ENCODE peak calls at places on chromosome 4, in eight cellular contexts. One of them, this sample, is unnamed.

GRCh38 chr4:30757357-30757756 is 37.2 kb downstream of the PCDH7 start:
- DNase-seq in fibroblast of mammary gland: peak
- DNase-seq in astrocyte of the spinal cord: peak
- DNase-seq in CD8-positive, alpha-beta memory T cell: no peak
- DNase-seq in ureter: no peak
- DNase-seq in effector memory CD8-positive, alpha-beta T cell: no peak
- DNase-seq in COR-L47: no peak
- DNase-seq in tibial artery: no peak
- DNase-seq in this sample: peak

GRCh38 chr4:4555916-4556315 is 14.1 kb upstream of the STX18 start:
- DNase-seq in fibroblast of mammary gland: peak
- DNase-seq in astrocyte of the spinal cord: peak
- DNase-seq in CD8-positive, alpha-beta memory T cell: no peak
- DNase-seq in ureter: no peak
- DNase-seq in effector memory CD8-positive, alpha-beta T cell: no peak
- DNase-seq in COR-L47: no peak
- DNase-seq in tibial artery: no peak
- DNase-seq in this sample: peak

GRCh38 chr4:100839712-100840111 is 321.9 kb upstream of the EMCN start:
- DNase-seq in fibroblast of mammary gland: no peak
- DNase-seq in astrocyte of the spinal cord: no peak
- DNase-seq in CD8-positive, alpha-beta memory T cell: no peak
- DNase-seq in ureter: no peak
- DNase-seq in effector memory CD8-positive, alpha-beta T cell: no peak
- DNase-seq in COR-L47: no peak
- DNase-seq in tibial artery: no peak
- DNase-seq in this sample: no peak

GRCh38 chr4:15665738-15666365 is 10.7 kb upstream of the FBXL5 start:
- DNase-seq in fibroblast of mammary gland: no peak
- DNase-seq in astrocyte of the spinal cord: no peak
- DNase-seq in CD8-positive, alpha-beta memory T cell: no peak
- DNase-seq in ureter: no peak
- DNase-seq in effector memory CD8-positive, alpha-beta T cell: no peak
- DNase-seq in COR-L47: no peak
- DNase-seq in tibial artery: no peak
- DNase-seq in this sample: no peak

GRCh38 chr4:147548251-147548650 is 67.4 kb downstream of the EDNRA start:
- DNase-seq in fibroblast of mammary gland: peak
- DNase-seq in astrocyte of the spinal cord: no peak
- DNase-seq in CD8-positive, alpha-beta memory T cell: no peak
- DNase-seq in ureter: no peak
- DNase-seq in effector memory CD8-positive, alpha-beta T cell: no peak
- DNase-seq in COR-L47: no peak
- DNase-seq in tibial artery: no peak
- DNase-seq in this sample: no peak

GRCh38 chr4:113969935-113970334 is 9.5 kb downstream of the ARSJ start:
- DNase-seq in fibroblast of mammary gland: peak
- DNase-seq in astrocyte of the spinal cord: no peak
- DNase-seq in CD8-positive, alpha-beta memory T cell: no peak
- DNase-seq in ureter: no peak
- DNase-seq in effector memory CD8-positive, alpha-beta T cell: no peak
- DNase-seq in COR-L47: no peak
- DNase-seq in tibial artery: no peak
- DNase-seq in this sample: no peak

GRCh38 chr4:188435381-188435780 is 296.1 kb downstream of the TRIML1 start:
- DNase-seq in fibroblast of mammary gland: peak
- DNase-seq in astrocyte of the spinal cord: no peak
- DNase-seq in CD8-positive, alpha-beta memory T cell: no peak
- DNase-seq in ureter: no peak
- DNase-seq in effector memory CD8-positive, alpha-beta T cell: no peak
- DNase-seq in COR-L47: no peak
- DNase-seq in tibial artery: no peak
- DNase-seq in this sample: no peak

GRCh38 chr4:86959588-86960500 is 25.0 kb downstream of the AFF1 start:
- DNase-seq in fibroblast of mammary gland: no peak
- DNase-seq in astrocyte of the spinal cord: no peak
- DNase-seq in CD8-positive, alpha-beta memory T cell: no peak
- DNase-seq in ureter: no peak
- DNase-seq in effector memory CD8-positive, alpha-beta T cell: no peak
- DNase-seq in COR-L47: no peak
- DNase-seq in tibial artery: no peak
- DNase-seq in this sample: no peak

GRCh38 chr4:121182296-121182695 is 18.2 kb upstream of the TNIP3 start:
- DNase-seq in fibroblast of mammary gland: no peak
- DNase-seq in astrocyte of the spinal cord: peak
- DNase-seq in CD8-positive, alpha-beta memory T cell: no peak
- DNase-seq in ureter: no peak
- DNase-seq in effector memory CD8-positive, alpha-beta T cell: peak
- DNase-seq in COR-L47: no peak
- DNase-seq in tibial artery: no peak
- DNase-seq in this sample: peak

GRCh38 chr4:18975916-18976610 is 954.5 kb upstream of the LCORL start:
- DNase-seq in fibroblast of mammary gland: no peak
- DNase-seq in astrocyte of the spinal cord: no peak
- DNase-seq in CD8-positive, alpha-beta memory T cell: no peak
- DNase-seq in ureter: no peak
- DNase-seq in effector memory CD8-positive, alpha-beta T cell: no peak
- DNase-seq in COR-L47: no peak
- DNase-seq in tibial artery: no peak
- DNase-seq in this sample: no peak

GRCh38 chr4:73451404-73451803 is 15.4 kb downstream of the AFP start:
- DNase-seq in fibroblast of mammary gland: peak
- DNase-seq in astrocyte of the spinal cord: peak
- DNase-seq in CD8-positive, alpha-beta memory T cell: no peak
- DNase-seq in ureter: no peak
- DNase-seq in effector memory CD8-positive, alpha-beta T cell: no peak
- DNase-seq in COR-L47: peak
- DNase-seq in tibial artery: no peak
- DNase-seq in this sample: peak